ENCODE peak calls at places on chromosomes 16 and 17, in five cellular contexts. Q is WTC11; J is lung; M is CD4-positive, alpha-beta T cell; U is IMR-90. O is an unnamed sample.

GRCh38 chr17:58210922-58211321 is 8.1 kb downstream of the MKS1 start:
- DNase-seq in U (no peak), M (no peak), Q (no peak), J (no peak), O (no peak)

GRCh38 chr16:57041182-57042156 is 50.9 kb upstream of the CPNE2 start:
- DNase-seq in Q (no peak), J (no peak), M (peak), U (no peak), O (no peak)

GRCh38 chr16:84989791-84990620 is 21.3 kb downstream of the ZDHHC7 start:
- DNase-seq in U (no peak), Q (no peak), J (no peak), M (no peak), O (no peak)

GRCh38 chr16:29760567-29761279 is 14.9 kb upstream of the C16orf54 start:
- DNase-seq in M (no peak), J (peak), U (no peak), Q (no peak), O (no peak)

GRCh38 chr17:41689497-41690299 is 1.0 kb downstream of the EIF1 start:
- DNase-seq in U (peak), J (peak), M (no peak), Q (peak), O (peak)

GRCh38 chr16:47617732-47618131 is 156.6 kb downstream of the PHKB start:
- DNase-seq in Q (no peak), M (no peak), U (no peak), J (no peak), O (no peak)

GRCh38 chr16:29987371-29988085 is 7.9 kb downstream of the HIRIP3 start:
- DNase-seq in Q (no peak), U (no peak), J (no peak), M (no peak), O (no peak)

GRCh38 chr16:67429053-67429798 is 1.7 kb upstream of the HSD11B2 start:
- DNase-seq in U (no peak), M (no peak), Q (no peak), J (no peak), O (no peak)

GRCh38 chr17:81517339-81518112 is 4.9 kb upstream of the ACTG1 start:
- DNase-seq in U (no peak), Q (no peak), J (no peak), M (no peak), O (no peak)

GRCh38 chr17:80252871-80253270 is 7.8 kb upstream of the RNF213 start:
- DNase-seq in J (peak), Q (peak), M (peak), U (no peak), O (peak)

GRCh38 chr17:37506678-37507077 is 17.0 kb downstream of the DUSP14 start:
- DNase-seq in M (no peak), U (peak), J (no peak), Q (peak), O (peak)

GRCh38 chr17:77136420-77136767 is 4.4 kb upstream of the SEC14L1 start:
- DNase-seq in M (no peak), U (no peak), J (no peak), Q (no peak), O (no peak)

GRCh38 chr17:65055708-65056638 is 567 bp downstream of the GNA13 start:
- DNase-seq in J (peak), M (peak), U (peak), Q (peak), O (peak)

GRCh38 chr16:15653227-15653626 is 3.2 kb downstream of the NDE1 start:
- DNase-seq in U (peak), J (no peak), Q (no peak), M (no peak), O (no peak)

GRCh38 chr17:46841561-46842379 is 9.6 kb upstream of the WNT9B start:
- DNase-seq in J (no peak), U (no peak), M (no peak), Q (peak), O (peak)

GRCh38 chr17:38579934-38580333 is 25.8 kb downstream of the SRCIN1 start:
- DNase-seq in Q (peak), J (no peak), U (peak), M (no peak), O (peak)

DNA sequence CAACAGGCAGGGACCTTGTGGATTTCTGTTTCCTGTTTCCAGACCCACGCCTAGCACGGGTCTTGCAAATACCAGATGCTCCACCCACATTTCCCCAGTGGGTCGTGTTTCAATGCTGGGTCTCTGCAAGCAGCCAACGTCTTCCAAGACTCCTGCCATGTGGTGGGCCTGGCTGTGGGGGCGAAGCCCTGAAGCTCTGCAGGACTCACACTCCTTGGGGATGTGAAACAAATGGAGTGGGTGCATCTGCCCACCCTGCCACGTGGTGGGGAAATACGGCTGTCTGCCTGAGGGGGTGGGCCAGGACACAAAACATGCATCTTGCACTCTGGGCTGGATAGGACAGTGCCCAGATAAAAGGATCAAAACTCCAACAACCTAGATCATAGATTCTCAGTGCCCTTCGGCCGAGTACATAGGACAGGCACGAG is 32.6 kb downstream of the FA2H start:
- DNase-seq in J (no peak), U (peak), Q (no peak), M (no peak), O (no peak)
- TF ChIP-seq CTCF in J (no peak), U (no peak), Q (no peak), M (no peak), O (no peak)

GRCh38 chr16:19093631-19094541 is 19.9 kb upstream of the ITPRIPL2 start:
- DNase-seq in Q (no peak), U (no peak), M (no peak), J (no peak), O (no peak)

GRCh38 chr16:19092653-19093410 is 20.9 kb upstream of the ITPRIPL2 start:
- DNase-seq in J (no peak), Q (no peak), M (no peak), U (no peak), O (no peak)

GRCh38 chr16:19098173-19098572 is 15.6 kb upstream of the ITPRIPL2 start:
- DNase-seq in J (no peak), M (no peak), U (no peak), Q (no peak), O (no peak)

GRCh38 chr16:19095699-19096098 is 18.1 kb upstream of the ITPRIPL2 start:
- DNase-seq in M (no peak), Q (no peak), U (no peak), J (no peak), O (no peak)

GRCh38 chr16:19094542-19095365 is 19.0 kb upstream of the ITPRIPL2 start:
- DNase-seq in U (no peak), Q (no peak), J (no peak), M (no peak), O (no peak)
- TF ChIP-seq CTCF in U (no peak), Q (no peak), J (no peak), M (no peak), O (no peak)

GRCh38 chr16:87367556-87367955 is 16.0 kb downstream of the FBXO31 start:
- DNase-seq in J (no peak), U (no peak), M (no peak), Q (no peak), O (no peak)
- TF ChIP-seq CTCF in J (no peak), U (no peak), M (no peak), Q (no peak), O (no peak)

DNA sequence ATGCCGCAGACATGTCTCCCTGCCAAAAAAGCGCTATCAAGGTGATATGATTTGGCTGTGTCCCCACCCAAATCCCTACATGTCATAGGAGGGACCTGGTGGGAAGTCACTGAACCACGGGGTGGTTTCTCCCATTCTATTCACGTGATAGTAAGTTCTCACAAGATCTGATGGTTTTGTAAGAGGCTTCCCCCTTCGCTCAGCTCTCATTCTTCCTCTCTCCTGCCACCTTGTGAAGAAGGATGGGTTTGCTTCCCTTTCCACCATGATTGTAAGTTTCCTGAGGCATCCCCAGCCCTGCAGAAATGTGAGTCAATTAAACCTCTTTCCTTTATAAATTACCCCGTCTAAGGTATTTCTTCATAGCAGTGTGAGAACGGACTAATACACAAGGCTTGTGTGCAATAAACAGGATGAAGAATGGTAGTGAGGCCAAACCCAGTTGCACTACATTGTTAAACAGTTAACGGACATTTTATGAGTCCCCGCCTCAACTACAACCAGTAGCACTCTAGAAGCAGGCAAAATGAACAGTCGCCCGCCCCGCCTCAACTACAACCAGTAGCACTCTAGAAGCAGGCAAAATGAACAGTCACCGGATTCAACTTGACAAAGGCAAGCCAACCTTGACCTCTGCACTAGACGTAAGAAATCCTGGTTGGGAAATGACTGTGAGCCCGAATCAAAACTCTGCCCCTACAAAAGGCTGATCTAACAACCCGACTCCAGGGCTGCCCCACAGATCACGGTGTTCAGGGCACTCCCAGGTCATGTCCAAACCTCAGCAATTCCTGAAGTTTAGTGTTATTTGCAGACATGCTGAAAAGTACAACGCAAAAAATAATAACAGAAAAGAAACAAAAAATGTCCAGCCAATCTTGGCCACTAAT is 26.3 kb downstream of the VPS53 start:
- DNase-seq in J (no peak), Q (peak), U (peak), M (no peak), O (peak)
- TF ChIP-seq CTCF in J (no peak), Q (no peak), U (peak), M (no peak), O (peak)

GRCh38 chr17:3647769-3648540 is 11.4 kb downstream of the CTNS start:
- DNase-seq in U (peak), M (peak), J (no peak), Q (peak), O (peak)
- TF ChIP-seq CTCF in U (peak), M (peak), J (no peak), Q (no peak), O (no peak)

DNA sequence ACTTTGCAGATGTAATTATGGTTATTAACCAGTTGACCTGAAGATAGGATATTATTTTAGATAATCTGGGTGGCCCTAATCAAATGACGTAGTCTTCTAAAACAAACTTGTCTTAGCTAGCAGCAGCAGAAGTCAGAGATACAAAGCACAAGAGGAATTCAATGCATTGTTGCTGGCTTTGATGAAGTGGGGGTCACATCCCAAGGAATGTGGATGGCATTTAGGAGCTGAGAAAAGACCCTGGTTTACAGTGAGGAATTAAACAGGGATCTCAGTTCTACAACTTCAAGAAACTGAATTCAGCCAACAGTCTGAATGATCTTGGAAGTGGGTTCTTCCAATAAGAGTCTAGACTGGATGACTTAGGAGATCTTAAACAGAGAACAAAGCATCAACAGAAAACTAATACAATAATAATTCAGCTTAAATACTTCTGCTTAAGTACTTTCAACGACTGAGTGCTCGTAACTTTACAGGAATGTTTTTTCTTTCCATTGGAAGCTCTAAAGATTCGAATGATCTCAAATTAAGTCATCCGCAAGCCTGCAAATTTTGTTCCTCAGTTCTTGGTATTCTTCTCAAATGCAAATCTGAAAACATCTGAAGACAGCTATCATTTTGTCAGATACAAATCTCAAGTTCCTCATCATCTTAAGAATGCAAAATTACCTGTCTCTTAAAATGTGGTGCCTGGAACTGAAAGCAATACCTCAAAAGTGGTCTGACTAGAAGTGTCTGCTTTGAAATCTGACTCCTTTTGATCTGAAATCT is 3.3 kb downstream of the C16orf46 start:
- DNase-seq in J (no peak), U (no peak), Q (no peak), M (no peak), O (no peak)
- TF ChIP-seq CTCF in J (no peak), U (no peak), Q (no peak), M (no peak), O (no peak)

DNA sequence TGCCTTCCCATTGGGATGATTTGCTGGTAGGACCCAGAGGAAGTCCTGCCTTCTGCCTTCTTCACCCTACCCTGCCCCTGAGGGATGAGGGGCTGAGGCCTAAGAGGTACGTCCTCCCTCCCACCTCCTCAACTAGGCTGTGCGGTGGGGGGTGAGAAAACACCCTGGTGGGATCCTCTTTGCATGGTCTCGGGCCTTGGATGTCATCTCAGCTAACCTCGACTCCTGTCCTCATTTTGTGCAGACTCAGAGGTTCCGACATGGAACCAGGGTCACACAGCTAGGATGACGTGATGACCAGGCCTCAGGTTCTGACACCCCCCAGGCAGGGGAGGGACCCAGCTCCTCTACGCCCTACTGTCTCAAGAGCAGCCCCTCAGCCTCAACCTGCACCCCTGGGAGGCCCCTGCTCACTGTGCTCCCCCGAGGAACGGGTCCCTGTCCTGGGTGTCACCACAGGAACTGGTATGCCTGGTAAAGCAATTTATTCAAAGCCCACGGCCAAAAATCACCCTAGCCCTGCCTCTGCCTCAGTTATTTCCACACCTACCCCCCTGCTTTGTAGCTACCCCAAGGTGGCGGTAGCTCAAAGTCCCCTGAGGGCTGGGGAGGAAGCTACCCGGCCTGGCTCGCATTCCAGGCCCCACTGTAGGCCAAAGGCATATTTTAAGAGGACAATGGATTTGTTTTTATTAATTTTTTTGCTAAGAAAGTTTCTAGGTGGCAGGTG is 17.5 kb downstream of the UNC13D start:
- DNase-seq in J (no peak), U (no peak), M (no peak), Q (no peak), O (no peak)
- TF ChIP-seq CTCF in J (no peak), U (no peak), M (no peak), Q (no peak), O (no peak)

GRCh38 chr17:63113167-63113566 is 147.1 kb downstream of the TANC2 start:
- DNase-seq in J (no peak), M (no peak), Q (no peak), U (no peak), O (no peak)
- TF ChIP-seq CTCF in J (no peak), M (no peak), Q (no peak), U (peak), O (no peak)